ENCODE peak calls at places on chromosomes 5 and 9, in five cellular contexts. V is HCT116, F is K562, D is H1, E is SK-N-SH. A is an unnamed sample.

GRCh38 chr5:180318456-180319089 is 26.7 kb upstream of the MAPK9 start:
- DNase-seq in V (no peak), F (no peak), D (no peak), E (no peak), A (no peak)

GRCh38 chr9:121649476-121650219 is 1.8 kb upstream of the DAB2IP start:
- DNase-seq in V (no peak), F (no peak), D (no peak), E (no peak), A (no peak)

GRCh38 chr9:135468866-135469521 is 10.6 kb upstream of the PPP1R26 start:
- DNase-seq in V (peak; percentile 76), F (peak; percentile 51), D (no peak), E (peak; percentile 57), A (no peak)

GRCh38 chr9:72443855-72444254 is 77.6 kb upstream of the TMC1 start:
- DNase-seq in V (no peak), F (no peak), D (no peak), E (no peak), A (peak; percentile 27)

GRCh38 chr5:122078116-122078865 is at the start of gene LOX:
- DNase-seq in V (no peak), F (no peak), D (peak; percentile 67), E (peak; percentile 54), A (peak; percentile 50)

GRCh38 chr9:126502417-126503332 is 111.1 kb upstream of the LMX1B start:
- DNase-seq in V (no peak), F (no peak), D (no peak), E (no peak), A (no peak)

GRCh38 chr5:150394103-150394502 is 18.6 kb downstream of the CD74 start:
- DNase-seq in V (no peak), F (no peak), D (no peak), E (no peak), A (no peak)

GRCh38 chr5:32687167-32687831 is 23.8 kb upstream of the NPR3 start:
- DNase-seq in V (no peak), F (no peak), D (no peak), E (peak; percentile 29), A (no peak)

GRCh38 chr5:178778919-178779318 is 48.5 kb upstream of the ZNF354A start:
- DNase-seq in V (no peak), F (no peak), D (no peak), E (no peak), A (no peak)

GRCh38 chr5:142316051-142316450 is 8.8 kb downstream of the SPRY4 start:
- DNase-seq in V (no peak), F (no peak), D (no peak), E (peak; percentile 69), A (no peak)

GRCh38 chr5:119355636-119356383 is at the start of gene TNFAIP8:
- DNase-seq in V (no peak), F (no peak), D (peak; percentile 74), E (peak; percentile 63), A (peak; percentile 46)
- TF ChIP-seq JUND in V (no peak), F (no peak), D (no peak), E (no peak), A (no peak)

DNA sequence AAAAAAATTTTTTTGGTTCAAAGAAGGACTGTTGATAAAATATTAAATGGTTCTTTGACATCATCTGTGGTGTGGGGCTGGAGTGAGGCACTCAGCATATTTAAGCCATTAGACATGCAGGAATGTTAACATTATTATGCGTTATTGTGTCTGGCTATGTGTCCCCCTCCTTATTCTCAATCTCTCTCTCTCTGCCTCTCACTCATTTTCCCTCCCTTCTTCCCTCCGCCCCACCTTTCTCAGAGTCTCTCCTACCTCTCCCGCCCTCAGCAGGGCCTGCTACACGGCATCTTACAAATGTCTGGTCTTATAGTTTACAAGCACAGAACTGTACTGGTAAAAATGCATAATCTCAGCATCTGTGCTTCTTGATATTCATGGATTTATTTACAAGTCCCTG is 287.8 kb upstream of the TMEM161B start:
- DNase-seq in V (no peak), F (no peak), D (peak; percentile 44), E (no peak), A (no peak)
- TF ChIP-seq JUND in V (no peak), F (no peak), D (no peak), E (no peak), A (no peak)

DNA sequence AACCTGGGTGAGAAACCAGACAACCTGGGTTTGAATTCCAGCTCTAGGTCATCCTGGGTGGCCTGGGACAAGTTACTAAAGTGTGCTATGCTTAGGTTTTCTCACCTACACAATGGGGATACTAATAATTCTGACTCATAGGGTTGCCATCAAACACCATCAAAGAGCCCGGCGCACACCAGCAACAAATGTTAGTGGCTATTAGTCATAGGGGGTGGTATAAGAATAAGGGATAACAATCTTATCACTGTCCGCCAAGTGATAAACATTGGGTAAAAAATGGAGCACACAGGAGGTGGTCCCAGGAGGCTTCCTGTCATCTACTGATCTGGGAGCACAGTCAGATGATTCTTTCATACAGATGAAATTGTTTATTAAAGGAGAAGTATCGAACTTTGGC is 61.4 kb upstream of the AFAP1L1 start:
- DNase-seq in V (peak; percentile 88), F (peak; percentile 24), D (no peak), E (no peak), A (no peak)
- TF ChIP-seq JUND in V (peak; percentile 96), F (no peak), D (no peak), E (no peak), A (no peak)

DNA sequence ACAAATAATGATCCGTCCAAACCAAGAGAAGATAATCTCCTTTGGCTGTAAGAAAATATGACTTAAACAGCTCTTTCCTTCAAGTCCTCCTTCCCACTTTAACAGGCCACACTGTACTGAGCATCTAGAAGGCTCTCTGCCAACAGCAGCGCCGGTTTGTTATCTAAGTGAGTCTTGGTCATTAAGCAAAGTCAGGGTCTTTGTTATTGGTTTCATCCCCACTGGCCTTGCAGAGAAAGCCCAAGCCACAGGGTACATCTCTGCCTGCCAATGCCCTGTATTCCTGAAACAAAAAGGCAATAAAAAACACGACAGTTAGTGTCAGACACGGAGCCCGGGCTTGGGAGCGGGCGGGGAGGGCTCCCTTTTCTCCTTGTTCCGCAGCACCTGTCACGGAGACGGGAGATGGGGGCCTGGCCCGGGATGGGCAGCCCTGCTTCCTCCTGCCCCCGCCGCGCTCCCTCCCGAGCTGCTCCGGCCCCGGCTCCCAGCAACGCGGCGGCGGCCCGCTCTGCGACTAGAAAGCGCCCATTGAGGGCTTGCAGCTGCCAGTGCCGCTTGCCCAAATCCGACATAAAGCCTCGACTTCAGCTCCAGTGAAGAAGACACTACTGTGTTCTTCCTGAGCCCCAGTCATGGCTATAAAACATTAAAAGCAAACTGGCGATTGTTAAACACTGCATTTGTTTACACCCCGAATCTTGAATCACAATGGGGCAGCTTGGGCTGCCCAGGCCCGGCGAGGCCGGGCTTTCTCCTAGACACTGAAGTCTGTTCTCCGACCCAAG is 28.1 kb upstream of the PIK3R1 start:
- DNase-seq in V (no peak), F (no peak), D (peak; percentile 81), E (peak; percentile 25), A (no peak)
- TF ChIP-seq JUND in V (no peak), F (no peak), D (no peak), E (no peak), A (no peak)

A was measured in T47D.